ENCODE peak calls at places on chromosomes 12 and 14, in seven cellular contexts. One of them, this sample, is unnamed. For H3K4me1, the result is how much of the 10 kb centered on the place peaks cover.

GRCh38 chr14:69921052-69921451 is 41.8 kb downstream of the SMOC1 start:
- DNase-seq in transverse colon: no peak
- DNase-seq in body of pancreas: no peak
- DNase-seq in adrenal gland: peak
- DNase-seq in testis: no peak
- DNase-seq in right lobe of liver: no peak
- DNase-seq in ovary: no peak
- DNase-seq in this sample: no peak

GRCh38 chr14:63933110-63933509 is 80.3 kb downstream of the SYNE2 start:
- DNase-seq in transverse colon: no peak
- DNase-seq in body of pancreas: no peak
- DNase-seq in adrenal gland: no peak
- DNase-seq in testis: no peak
- DNase-seq in right lobe of liver: no peak
- DNase-seq in ovary: no peak
- DNase-seq in this sample: no peak

GRCh38 chr14:32941668-32942065 is 3.0 kb downstream of the NPAS3 start:
- DNase-seq in transverse colon: no peak
- DNase-seq in body of pancreas: no peak
- DNase-seq in adrenal gland: no peak
- DNase-seq in testis: no peak
- DNase-seq in right lobe of liver: no peak
- DNase-seq in ovary: no peak
- DNase-seq in this sample: no peak

GRCh38 chr12:6285532-6286306 is 24.8 kb upstream of the PLEKHG6 start:
- DNase-seq in transverse colon: no peak
- DNase-seq in body of pancreas: no peak
- DNase-seq in adrenal gland: no peak
- DNase-seq in testis: no peak
- DNase-seq in right lobe of liver: peak
- DNase-seq in ovary: no peak
- DNase-seq in this sample: no peak

GRCh38 chr12:21942377-21942703 is 1.1 kb upstream of the ABCC9 start:
- DNase-seq in transverse colon: no peak
- DNase-seq in body of pancreas: no peak
- DNase-seq in adrenal gland: no peak
- DNase-seq in testis: no peak
- DNase-seq in right lobe of liver: no peak
- DNase-seq in ovary: no peak
- DNase-seq in this sample: no peak

GRCh38 chr12:16881986-16882385 is 276.0 kb upstream of the LMO3 start:
- DNase-seq in transverse colon: no peak
- DNase-seq in body of pancreas: no peak
- DNase-seq in adrenal gland: no peak
- DNase-seq in testis: no peak
- DNase-seq in right lobe of liver: no peak
- DNase-seq in ovary: no peak
- DNase-seq in this sample: no peak

GRCh38 chr12:14936224-14936861 is 2.0 kb downstream of the ERP27 start:
- DNase-seq in transverse colon: no peak
- DNase-seq in body of pancreas: peak
- DNase-seq in adrenal gland: no peak
- DNase-seq in testis: no peak
- DNase-seq in right lobe of liver: no peak
- DNase-seq in ovary: no peak
- DNase-seq in this sample: no peak

GRCh38 chr12:21849878-21850277 is 75.4 kb upstream of the KCNJ8 start:
- DNase-seq in transverse colon: no peak
- DNase-seq in body of pancreas: no peak
- DNase-seq in adrenal gland: no peak
- DNase-seq in testis: no peak
- DNase-seq in right lobe of liver: no peak
- DNase-seq in ovary: no peak
- DNase-seq in this sample: no peak

GRCh38 chr14:54606631-54607133 is 39.8 kb downstream of the SAMD4A start:
- DNase-seq in transverse colon: no peak
- DNase-seq in body of pancreas: no peak
- DNase-seq in adrenal gland: peak
- DNase-seq in testis: no peak
- DNase-seq in right lobe of liver: no peak
- DNase-seq in ovary: no peak
- DNase-seq in this sample: no peak

GRCh38 chr12:109761631-109761950 is 48.0 kb downstream of the FAM222A start:
- DNase-seq in transverse colon: no peak
- DNase-seq in body of pancreas: peak
- DNase-seq in adrenal gland: peak
- DNase-seq in testis: no peak
- DNase-seq in right lobe of liver: peak
- DNase-seq in ovary: peak
- DNase-seq in this sample: no peak

GRCh38 chr12:39165338-39165737 is 259.9 kb upstream of the CPNE8 start:
- DNase-seq in transverse colon: no peak
- DNase-seq in body of pancreas: no peak
- DNase-seq in adrenal gland: no peak
- DNase-seq in testis: no peak
- DNase-seq in right lobe of liver: no peak
- DNase-seq in ovary: no peak
- DNase-seq in this sample: no peak

GRCh38 chr14:74531467-74531866 is 37.9 kb downstream of the ISCA2 start:
- DNase-seq in transverse colon: peak
- DNase-seq in body of pancreas: no peak
- DNase-seq in adrenal gland: peak
- DNase-seq in testis: no peak
- DNase-seq in right lobe of liver: no peak
- DNase-seq in ovary: no peak
- DNase-seq in this sample: no peak

GRCh38 chr14:104107611-104108569 is 22.4 kb downstream of the ASPG start:
- DNase-seq in transverse colon: peak
- DNase-seq in body of pancreas: no peak
- DNase-seq in adrenal gland: no peak
- DNase-seq in testis: no peak
- DNase-seq in right lobe of liver: peak
- DNase-seq in ovary: peak
- DNase-seq in this sample: no peak

GRCh38 chr14:20494935-20495766 is 10.2 kb upstream of the RNASE10 start:
- DNase-seq in transverse colon: no peak
- DNase-seq in body of pancreas: no peak
- DNase-seq in adrenal gland: no peak
- DNase-seq in testis: no peak
- DNase-seq in right lobe of liver: no peak
- DNase-seq in ovary: no peak
- DNase-seq in this sample: no peak

GRCh38 chr14:75907722-75908330 is 74.0 kb downstream of the TGFB3 start:
- DNase-seq in transverse colon: no peak
- DNase-seq in body of pancreas: no peak
- DNase-seq in adrenal gland: no peak
- DNase-seq in testis: no peak
- DNase-seq in right lobe of liver: no peak
- DNase-seq in ovary: no peak
- DNase-seq in this sample: no peak

GRCh38 chr14:60278350-60278749 is 29.3 kb downstream of the PPM1A start:
- DNase-seq in transverse colon: no peak
- DNase-seq in body of pancreas: no peak
- DNase-seq in adrenal gland: no peak
- DNase-seq in testis: no peak
- DNase-seq in right lobe of liver: no peak
- DNase-seq in ovary: no peak
- DNase-seq in this sample: no peak

GRCh38 chr12:130137141-130138018 is 24.9 kb upstream of the FZD10 start:
- DNase-seq in transverse colon: no peak
- DNase-seq in body of pancreas: no peak
- DNase-seq in adrenal gland: no peak
- DNase-seq in testis: no peak
- DNase-seq in right lobe of liver: no peak
- DNase-seq in ovary: no peak
- DNase-seq in this sample: no peak

GRCh38 chr12:8699714-8700113 is 1.9 kb downstream of the RIMKLB start:
- DNase-seq in transverse colon: no peak
- DNase-seq in body of pancreas: no peak
- DNase-seq in adrenal gland: no peak
- DNase-seq in testis: peak
- DNase-seq in right lobe of liver: no peak
- DNase-seq in ovary: no peak
- DNase-seq in this sample: no peak

GRCh38 chr12:27446436-27446835 is at the start of gene SMCO2:
- DNase-seq in transverse colon: no peak
- DNase-seq in body of pancreas: no peak
- DNase-seq in adrenal gland: no peak
- DNase-seq in testis: no peak
- DNase-seq in right lobe of liver: no peak
- DNase-seq in ovary: no peak
- DNase-seq in this sample: no peak

GRCh38 chr12:132244724-132245295 is 84.6 kb downstream of the GALNT9 start:
- DNase-seq in transverse colon: no peak
- DNase-seq in body of pancreas: no peak
- DNase-seq in adrenal gland: no peak
- DNase-seq in testis: no peak
- DNase-seq in right lobe of liver: no peak
- DNase-seq in ovary: no peak
- DNase-seq in this sample: no peak

GRCh38 chr12:9731797-9732196 is 1.1 kb downstream of the CLECL1 start:
- DNase-seq in transverse colon: no peak
- DNase-seq in body of pancreas: no peak
- DNase-seq in adrenal gland: no peak
- DNase-seq in testis: no peak
- DNase-seq in right lobe of liver: no peak
- DNase-seq in ovary: no peak
- DNase-seq in this sample: no peak

GRCh38 chr14:31037709-31038221 is 11.6 kb upstream of the STRN3 start:
- DNase-seq in transverse colon: no peak
- DNase-seq in body of pancreas: no peak
- DNase-seq in adrenal gland: no peak
- DNase-seq in testis: no peak
- DNase-seq in right lobe of liver: no peak
- DNase-seq in ovary: no peak
- DNase-seq in this sample: peak

GRCh38 chr12:63151898-63152700 is 1.1 kb upstream of the AVPR1A start:
- DNase-seq in transverse colon: peak
- DNase-seq in body of pancreas: peak
- DNase-seq in adrenal gland: peak
- DNase-seq in testis: peak
- DNase-seq in right lobe of liver: no peak
- DNase-seq in ovary: no peak
- DNase-seq in this sample: no peak

GRCh38 chr12:4743046-4743445 is 22.8 kb downstream of the GALNT8 start:
- DNase-seq in transverse colon: peak
- DNase-seq in body of pancreas: no peak
- DNase-seq in adrenal gland: no peak
- DNase-seq in testis: no peak
- DNase-seq in right lobe of liver: no peak
- DNase-seq in ovary: no peak
- DNase-seq in this sample: no peak
- TF ChIP-seq CTCF in transverse colon: no peak
- TF ChIP-seq CTCF in body of pancreas: no peak
- TF ChIP-seq CTCF in adrenal gland: no peak
- TF ChIP-seq CTCF in testis: no peak
- TF ChIP-seq CTCF in right lobe of liver: no peak
- TF ChIP-seq CTCF in ovary: no peak
- TF ChIP-seq CTCF in this sample: no peak

GRCh38 chr12:51245476-51246253 is 7.0 kb downstream of the DAZAP2 start:
- DNase-seq in transverse colon: no peak
- DNase-seq in body of pancreas: no peak
- DNase-seq in adrenal gland: no peak
- DNase-seq in testis: no peak
- DNase-seq in right lobe of liver: no peak
- DNase-seq in ovary: no peak
- DNase-seq in this sample: no peak
- H3K4me1 ChIP-seq in transverse colon: under half
- H3K4me1 ChIP-seq in body of pancreas: under half
- H3K4me1 ChIP-seq in adrenal gland: under half
- H3K4me1 ChIP-seq in testis: under half
- H3K4me1 ChIP-seq in right lobe of liver: under half
- H3K4me1 ChIP-seq in ovary: under half
- H3K4me1 ChIP-seq in this sample: under half

DNA sequence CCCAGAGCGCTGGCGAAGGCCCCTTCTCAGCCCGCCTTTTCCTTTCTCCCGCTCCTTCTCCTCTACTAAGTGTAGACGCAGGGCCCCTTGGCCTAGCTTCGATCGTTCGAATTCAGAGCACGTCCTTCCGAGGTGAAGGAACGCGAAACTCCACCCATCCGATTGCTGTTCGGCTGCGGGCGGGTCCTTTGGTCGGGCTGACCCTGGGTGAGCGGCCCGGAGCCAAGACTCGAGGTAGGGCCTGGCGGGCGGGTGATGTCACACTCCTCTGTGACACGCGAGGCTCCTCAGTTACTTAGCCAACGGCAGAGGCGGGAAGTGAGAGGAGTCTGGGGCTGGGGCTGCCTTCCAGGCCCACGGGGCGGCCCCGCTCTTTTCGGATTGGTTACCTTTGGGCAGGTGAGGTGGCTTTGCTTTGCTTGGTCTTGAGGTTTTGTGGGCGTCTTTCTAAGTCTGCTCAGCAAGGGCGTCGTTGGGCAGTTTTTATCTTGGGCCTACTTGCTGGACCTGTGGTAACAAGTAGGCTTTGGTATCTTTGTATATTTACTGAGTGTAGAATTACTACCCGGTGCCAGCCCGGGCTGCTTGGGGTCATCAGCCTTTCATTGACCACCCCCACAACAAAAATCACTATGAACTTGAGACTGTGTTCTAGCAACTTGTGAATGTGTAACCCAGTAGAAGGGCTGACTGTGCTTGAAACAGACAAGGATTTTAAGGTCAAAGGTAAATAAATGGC is 694 bp downstream of the TMBIM6 start:
- DNase-seq in transverse colon: peak
- DNase-seq in body of pancreas: peak
- DNase-seq in adrenal gland: peak
- DNase-seq in testis: peak
- DNase-seq in right lobe of liver: peak
- DNase-seq in ovary: peak
- DNase-seq in this sample: peak
- TF ChIP-seq POLR2A in transverse colon: no peak
- TF ChIP-seq POLR2A in body of pancreas: no peak
- TF ChIP-seq POLR2A in adrenal gland: peak
- TF ChIP-seq POLR2A in testis: no peak
- TF ChIP-seq POLR2A in right lobe of liver: no peak
- TF ChIP-seq POLR2A in ovary: no peak
- TF ChIP-seq POLR2A in this sample: no peak

GRCh38 chr12:121782616-121782966 is 10.9 kb downstream of the RHOF start:
- DNase-seq in transverse colon: no peak
- DNase-seq in body of pancreas: no peak
- DNase-seq in adrenal gland: no peak
- DNase-seq in testis: no peak
- DNase-seq in right lobe of liver: no peak
- DNase-seq in ovary: no peak
- DNase-seq in this sample: no peak

GRCh38 chr12:121779422-121779895 is 14.0 kb downstream of the RHOF start:
- DNase-seq in transverse colon: no peak
- DNase-seq in body of pancreas: no peak
- DNase-seq in adrenal gland: no peak
- DNase-seq in testis: no peak
- DNase-seq in right lobe of liver: no peak
- DNase-seq in ovary: no peak
- DNase-seq in this sample: no peak

GRCh38 chr12:121781751-121782615 is 11.5 kb downstream of the RHOF start:
- DNase-seq in transverse colon: no peak
- DNase-seq in body of pancreas: no peak
- DNase-seq in adrenal gland: peak
- DNase-seq in testis: no peak
- DNase-seq in right lobe of liver: no peak
- DNase-seq in ovary: no peak
- DNase-seq in this sample: no peak

GRCh38 chr12:121778567-121779421 is 14.7 kb downstream of the RHOF start:
- DNase-seq in transverse colon: no peak
- DNase-seq in body of pancreas: no peak
- DNase-seq in adrenal gland: peak
- DNase-seq in testis: no peak
- DNase-seq in right lobe of liver: no peak
- DNase-seq in ovary: no peak
- DNase-seq in this sample: no peak

GRCh38 chr12:121780429-121780828 is 13.1 kb downstream of the RHOF start:
- DNase-seq in transverse colon: no peak
- DNase-seq in body of pancreas: no peak
- DNase-seq in adrenal gland: no peak
- DNase-seq in testis: no peak
- DNase-seq in right lobe of liver: no peak
- DNase-seq in ovary: no peak
- DNase-seq in this sample: no peak
- TF ChIP-seq CTCF in transverse colon: no peak
- TF ChIP-seq CTCF in body of pancreas: no peak
- TF ChIP-seq CTCF in adrenal gland: no peak
- TF ChIP-seq CTCF in testis: no peak
- TF ChIP-seq CTCF in right lobe of liver: no peak
- TF ChIP-seq CTCF in ovary: no peak
- TF ChIP-seq CTCF in this sample: no peak